ENCODE peak calls at places on chromosome 4, in nine cellular contexts. E, Z, F, N, M, B, O, P and L are unnamed samples. For H3K4me1, the result is how much of the 10 kb centered on the place peaks cover.

GRCh38 chr4:182843813-182844325 is 73.3 kb downstream of the DCTD start:
- DNase-seq in Z (no peak), E (no peak), O (no peak), M (no peak), B (no peak), N (no peak), F (no peak), P (no peak), L (no peak)

GRCh38 chr4:171924761-171925376 is 111.7 kb downstream of the GALNTL6 start:
- DNase-seq in F (no peak), E (no peak), M (no peak), P (no peak), Z (no peak), B (no peak), O (no peak), N (no peak), L (no peak)

GRCh38 chr4:105282489-105282888 is 135.8 kb downstream of the TET2 start:
- DNase-seq in O (no peak), F (no peak), P (no peak), M (no peak), N (no peak), B (no peak), Z (no peak), E (no peak), L (no peak)

GRCh38 chr4:91362125-91362524 is 941.6 kb upstream of the GRID2 start:
- DNase-seq in B (no peak), M (no peak), E (no peak), P (no peak), O (no peak), N (no peak), Z (no peak), F (no peak), L (no peak)

GRCh38 chr4:108107729-108108382 is 60.9 kb downstream of the LEF1 start:
- DNase-seq in N (peak), B (no peak), F (no peak), P (no peak), M (no peak), O (no peak), Z (no peak), E (no peak), L (no peak)

GRCh38 chr4:24470681-24471622 is 113.4 kb downstream of the DHX15 start:
- DNase-seq in O (no peak), B (no peak), Z (peak), E (no peak), F (peak), N (no peak), M (no peak), P (no peak), L (peak)

GRCh38 chr4:38154681-38155588 is 194.7 kb downstream of the PTTG2 start:
- DNase-seq in P (peak), M (no peak), F (no peak), Z (peak), N (no peak), O (no peak), B (no peak), E (no peak), L (peak)

GRCh38 chr4:38902695-38903094 is 35.1 kb downstream of the FAM114A1 start:
- DNase-seq in M (no peak), E (no peak), B (no peak), F (no peak), P (no peak), N (peak), O (no peak), Z (no peak), L (no peak)

GRCh38 chr4:138609943-138610350 is 367.8 kb upstream of the SLC7A11 start:
- DNase-seq in P (no peak), Z (no peak), F (no peak), B (no peak), E (no peak), O (no peak), N (no peak), M (no peak), L (no peak)

GRCh38 chr4:56681158-56681848 is at the start of gene HOPX:
- DNase-seq in P (peak), E (no peak), B (no peak), M (no peak), F (no peak), Z (peak), O (no peak), N (no peak), L (peak)

GRCh38 chr4:141142423-141142822 is 9.2 kb upstream of the RNF150 start:
- DNase-seq in Z (no peak), M (no peak), N (no peak), B (no peak), P (no peak), F (no peak), O (no peak), E (no peak), L (no peak)

GRCh38 chr4:138175337-138175794 is 66.8 kb downstream of the SLC7A11 start:
- DNase-seq in Z (peak), O (no peak), N (no peak), M (no peak), B (no peak), F (no peak), P (peak), E (no peak), L (peak)

GRCh38 chr4:44679060-44679459 is 840 bp downstream of the GUF1 start:
- DNase-seq in E (no peak), Z (no peak), P (no peak), B (no peak), M (no peak), O (no peak), N (peak), F (no peak), L (no peak)

GRCh38 chr4:44674471-44674870 is 3.7 kb upstream of the GUF1 start:
- DNase-seq in Z (no peak), E (no peak), M (no peak), N (no peak), P (no peak), F (no peak), O (no peak), B (no peak), L (no peak)

DNA sequence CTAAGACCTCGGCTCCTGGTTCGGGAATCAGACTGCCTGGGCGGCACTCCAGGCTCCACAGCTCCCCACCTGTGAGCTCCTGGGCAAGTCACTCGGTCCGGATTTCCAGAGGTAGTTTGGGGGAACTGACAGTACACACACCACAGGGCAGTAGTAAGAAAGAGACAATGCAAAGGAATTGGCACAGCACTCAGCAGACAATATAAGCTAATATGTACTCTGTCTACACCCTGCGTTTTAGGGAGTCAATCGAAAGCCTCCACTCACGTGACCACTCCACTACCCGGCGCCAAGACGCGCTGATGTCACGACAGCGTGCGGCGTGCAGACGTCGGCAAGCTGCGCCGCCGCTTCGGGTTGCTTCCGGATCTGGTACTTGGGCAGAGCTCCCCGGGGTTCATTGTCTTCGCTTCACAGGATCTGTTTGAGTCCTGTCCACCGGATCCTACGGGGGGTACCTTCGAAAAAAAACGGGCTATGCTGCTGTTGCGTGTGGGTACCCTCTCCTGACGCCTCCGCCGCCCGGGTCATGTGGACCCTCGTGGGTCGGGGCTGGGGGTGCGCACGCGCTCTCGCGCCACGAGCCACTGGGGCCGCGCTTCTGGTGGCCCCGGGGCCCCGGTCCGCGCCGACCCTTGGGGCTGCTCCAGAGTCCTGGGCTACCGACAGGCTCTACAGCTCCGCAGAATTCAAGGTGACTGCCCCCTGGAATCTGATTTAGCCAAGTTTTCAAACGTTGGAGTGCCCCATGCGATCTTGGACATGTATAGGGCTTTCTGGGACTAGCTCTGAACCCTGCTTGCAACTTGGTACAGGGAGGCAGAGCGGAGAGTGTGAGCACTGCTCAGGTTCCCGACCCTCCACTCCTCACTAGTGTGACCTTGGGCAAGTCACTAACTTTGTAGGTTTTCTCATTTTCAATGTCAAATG is at the start of gene GUF1:
- DNase-seq in F (peak), P (peak), E (peak), B (peak), N (peak), Z (peak), M (peak), O (peak), L (peak)
- TF ChIP-seq POLR2AphosphoS5 in F (peak), P (peak), E (peak), B (peak), N (peak), Z (peak), M (peak), O (peak), L (peak)

GRCh38 chr4:186901850-186902249 is 178.2 kb upstream of the FAT1 start:
- DNase-seq in O (no peak), M (no peak), F (no peak), Z (no peak), B (no peak), P (no peak), E (no peak), N (no peak), L (no peak)

GRCh38 chr4:186902361-186902760 is 178.7 kb upstream of the FAT1 start:
- DNase-seq in N (no peak), B (no peak), F (no peak), Z (peak), O (no peak), M (no peak), E (no peak), P (no peak), L (peak)

GRCh38 chr4:186898367-186898766 is 174.7 kb upstream of the FAT1 start:
- DNase-seq in B (no peak), E (no peak), M (no peak), P (no peak), O (no peak), N (no peak), Z (no peak), F (no peak), L (no peak)

GRCh38 chr4:186900980-186901379 is 177.3 kb upstream of the FAT1 start:
- DNase-seq in O (no peak), M (no peak), E (no peak), Z (no peak), B (no peak), P (no peak), N (no peak), F (no peak), L (no peak)

GRCh38 chr4:186900232-186900900 is 176.7 kb upstream of the FAT1 start:
- DNase-seq in N (peak), O (no peak), F (no peak), Z (no peak), M (no peak), P (no peak), B (no peak), E (no peak), L (no peak)
- TF ChIP-seq CTCF in N (no peak), O (no peak), F (no peak), Z (no peak), M (no peak), P (no peak), B (no peak), E (no peak), L (no peak)

GRCh38 chr4:5827108-5828004 is 65.5 kb downstream of the CRMP1 start:
- DNase-seq in P (no peak), B (no peak), E (no peak), Z (no peak), N (no peak), F (no peak), M (no peak), O (no peak), L (no peak)
- H3K4me1 ChIP-seq in P (under half), B (under half), E (under half), Z (under half), N (under half), F (under half), M (under half), O (under half), L (under half)

GRCh38 chr4:145320269-145320668 is 139.9 kb upstream of the OTUD4 start:
- DNase-seq in E (no peak), N (no peak), M (no peak), P (no peak), B (no peak), F (no peak), O (no peak), Z (no peak), L (no peak)

GRCh38 chr4:145326491-145326890 is 146.1 kb upstream of the OTUD4 start:
- DNase-seq in Z (no peak), B (no peak), N (no peak), E (no peak), F (no peak), M (no peak), P (no peak), O (no peak), L (no peak)

DNA sequence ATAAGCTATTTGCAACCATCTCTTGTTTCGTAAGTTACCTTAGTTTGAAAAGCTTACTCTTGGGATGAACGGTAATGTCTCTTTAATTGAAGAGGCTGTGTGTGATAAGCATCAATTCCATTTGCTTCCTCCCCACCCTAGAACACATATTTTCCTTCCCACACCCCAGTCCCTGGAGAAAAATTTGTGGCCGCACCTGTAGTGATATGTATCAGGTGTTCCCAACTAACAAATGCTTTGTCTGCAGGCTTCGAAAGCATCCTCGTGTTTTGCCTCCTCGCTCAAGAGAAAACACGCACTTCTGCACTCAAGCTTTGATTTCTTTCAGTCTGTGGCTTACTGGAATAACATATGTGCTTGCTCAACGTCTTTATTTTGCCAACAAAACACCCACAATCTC is 143.8 kb upstream of the OTUD4 start:
- DNase-seq in O (no peak), B (no peak), M (no peak), F (no peak), Z (no peak), E (no peak), P (no peak), N (no peak), L (no peak)
- TF ChIP-seq POLR2AphosphoS5 in O (no peak), B (no peak), M (no peak), F (no peak), Z (no peak), E (no peak), P (no peak), N (no peak), L (no peak)

DNA sequence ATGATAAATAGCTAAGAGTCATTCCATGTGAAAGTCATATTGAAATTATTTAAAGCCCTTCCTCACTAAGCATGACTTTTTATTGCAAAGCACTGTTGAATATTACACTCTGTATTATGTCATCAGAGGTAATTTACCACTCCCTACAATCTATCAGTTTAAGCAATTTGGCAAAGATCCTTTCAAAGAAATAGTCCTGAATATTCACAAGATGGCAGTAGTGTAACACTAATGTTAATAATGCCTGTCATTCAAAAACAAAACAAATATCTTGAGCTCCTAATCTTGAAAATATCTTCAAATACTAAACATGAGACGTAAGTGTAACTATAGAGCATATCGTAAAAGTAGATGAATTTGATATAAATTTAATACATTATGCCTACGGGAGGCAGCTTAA is 208.6 kb upstream of the TECRL start:
- DNase-seq in Z (no peak), B (no peak), N (no peak), P (no peak), O (no peak), F (no peak), E (no peak), M (no peak), L (no peak)
- TF ChIP-seq CTCF in Z (no peak), B (no peak), N (no peak), P (no peak), O (no peak), F (no peak), E (no peak), M (no peak), L (no peak)

DNA sequence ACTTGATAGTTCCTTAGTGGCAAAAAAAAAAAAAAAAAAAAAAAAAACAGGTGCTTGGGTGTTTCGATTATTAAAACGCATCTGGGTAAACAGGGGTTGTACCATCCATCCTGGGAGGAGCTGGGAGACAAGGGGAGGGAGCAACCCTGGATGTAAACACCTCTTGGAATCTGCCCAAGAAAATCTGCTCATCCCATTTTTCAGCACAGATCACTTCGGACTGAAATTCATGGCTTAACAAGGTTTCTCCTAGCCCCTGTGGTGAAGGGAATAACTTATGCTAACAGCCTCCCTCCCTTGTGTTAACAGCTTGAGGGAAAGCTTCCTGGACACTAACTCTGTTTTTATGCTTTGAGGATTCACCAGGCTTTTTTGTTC is 1.7 kb downstream of the BMP3 start:
- DNase-seq in O (no peak), N (no peak), B (no peak), F (no peak), Z (no peak), M (no peak), P (no peak), E (no peak), L (no peak)
- H3K4me1 ChIP-seq in O (under half), N (under half), B (under half), F (under half), Z (under half), M (under half), P (under half), E (under half), L (under half)

GRCh38 chr4:152820073-152820472 is 40.3 kb downstream of the ARFIP1 start:
- DNase-seq in N (no peak), B (no peak), F (no peak), P (no peak), O (no peak), E (no peak), M (no peak), Z (no peak), L (no peak)

GRCh38 chr4:152810715-152811287 is 31.0 kb downstream of the ARFIP1 start:
- DNase-seq in N (no peak), M (no peak), O (no peak), E (no peak), F (no peak), B (no peak), P (no peak), Z (no peak), L (no peak)

GRCh38 chr4:152817331-152817730 is 37.6 kb downstream of the ARFIP1 start:
- DNase-seq in M (no peak), F (no peak), E (no peak), P (no peak), Z (no peak), N (no peak), B (no peak), O (no peak), L (no peak)

GRCh38 chr4:152819026-152819645 is 39.4 kb downstream of the ARFIP1 start:
- DNase-seq in N (no peak), B (no peak), E (no peak), P (no peak), Z (no peak), F (no peak), M (no peak), O (no peak), L (no peak)

GRCh38 chr4:152815078-152815477 is 35.3 kb downstream of the ARFIP1 start:
- DNase-seq in N (no peak), E (no peak), Z (no peak), P (no peak), B (no peak), M (no peak), F (no peak), O (no peak), L (no peak)
- TF ChIP-seq POLR2AphosphoS5 in N (no peak), E (no peak), Z (no peak), P (no peak), B (no peak), M (no peak), F (no peak), O (no peak), L (no peak)

DNA sequence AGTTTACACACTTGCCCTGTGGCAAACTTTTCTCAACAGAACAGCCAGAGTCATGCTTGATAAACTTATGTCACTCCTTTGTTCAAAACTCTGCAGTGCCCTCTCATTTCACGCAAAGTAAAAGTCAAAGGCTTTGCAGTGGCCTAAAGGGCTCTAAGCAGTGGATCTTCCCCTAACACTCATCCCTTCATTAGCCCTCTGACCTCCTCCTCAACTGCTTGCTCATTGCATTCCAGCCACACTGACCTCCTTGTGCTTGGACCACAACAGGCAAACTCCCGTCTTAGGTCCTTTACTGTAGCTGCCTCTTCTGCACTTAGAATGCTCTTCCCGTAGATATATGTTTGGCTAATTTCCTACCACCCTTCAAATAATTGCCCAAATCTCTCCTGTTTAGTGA is 5.6 kb downstream of the PRDM5 start:
- DNase-seq in E (no peak), F (no peak), Z (no peak), N (no peak), M (no peak), O (no peak), B (no peak), P (no peak), L (no peak)
- TF ChIP-seq CTCF in E (no peak), F (no peak), Z (no peak), N (no peak), M (no peak), O (no peak), B (no peak), P (no peak), L (no peak)

DNA sequence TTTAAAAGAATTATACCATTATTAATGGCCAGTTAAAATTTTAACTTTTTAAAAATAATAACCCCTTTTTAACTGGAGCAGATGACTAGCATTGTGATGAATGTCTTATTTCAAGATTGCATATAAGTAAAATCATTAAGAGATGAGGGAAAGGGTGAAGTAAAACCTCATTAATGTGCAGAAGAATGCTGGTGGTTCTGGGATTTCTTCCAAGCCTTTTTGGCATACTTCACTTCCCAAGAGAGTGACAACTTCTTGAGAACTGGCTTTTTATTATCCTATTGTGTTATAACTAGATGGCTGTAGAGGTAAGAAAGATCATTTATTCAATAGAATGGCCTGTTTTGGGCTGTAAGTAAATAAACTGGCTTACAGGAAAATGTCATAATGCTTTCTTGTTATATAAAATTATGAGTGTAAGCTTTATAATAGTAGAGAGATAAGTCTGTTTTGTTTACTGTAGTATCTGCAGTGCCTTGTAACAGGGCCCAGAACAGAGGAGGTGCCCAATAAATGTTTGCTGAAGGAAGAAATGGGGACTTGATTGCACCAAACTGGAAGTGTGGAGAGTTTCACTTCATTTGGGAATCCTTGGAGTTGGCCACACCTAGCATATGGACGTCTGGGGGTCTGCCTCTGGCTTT is 242.9 kb upstream of the PITX2 start:
- DNase-seq in N (no peak), F (no peak), Z (no peak), O (no peak), B (no peak), E (no peak), M (no peak), P (no peak), L (no peak)
- H3K4me1 ChIP-seq in N (under half), F (under half), Z (under half), O (under half), B (under half), E (under half), M (under half), P (under half), L (under half)

GRCh38 chr4:185541251-185541671 is 6.0 kb upstream of the PDLIM3 start:
- DNase-seq in B (no peak), F (peak), N (no peak), E (no peak), M (peak), Z (peak), O (no peak), P (no peak), L (peak)
- TF ChIP-seq POLR2AphosphoS5 in B (no peak), F (no peak), N (no peak), E (no peak), M (no peak), Z (no peak), O (no peak), P (peak), L (no peak)